ENCODE peak calls at places on chromosomes 16 and 17, in four cellular contexts. One of them, this sample, is unnamed.

GRCh38 chr17:29240477-29240876 is 6.2 kb upstream of the CRYBA1 start:
- DNase-seq in left ventricle myocardium inferior: no peak
- DNase-seq in cardiac muscle cell: no peak
- DNase-seq in lower lobe of right lung: no peak
- DNase-seq in this sample: no peak

GRCh38 chr16:77610496-77610895 is 111.8 kb upstream of the NUDT7 start:
- DNase-seq in lower lobe of right lung: no peak
- DNase-seq in left ventricle myocardium inferior: no peak
- DNase-seq in cardiac muscle cell: no peak
- DNase-seq in this sample: no peak

GRCh38 chr16:86575095-86575685 is 3.2 kb upstream of the FOXL1 start:
- DNase-seq in left ventricle myocardium inferior: no peak
- DNase-seq in lower lobe of right lung: no peak
- DNase-seq in cardiac muscle cell: peak
- DNase-seq in this sample: no peak

GRCh38 chr17:76791053-76791980 is 53.4 kb downstream of the MFSD11 start:
- DNase-seq in cardiac muscle cell: no peak
- DNase-seq in lower lobe of right lung: no peak
- DNase-seq in left ventricle myocardium inferior: no peak
- DNase-seq in this sample: peak

GRCh38 chr16:67537636-67538591 is 9.3 kb downstream of the RIPOR1 start:
- DNase-seq in cardiac muscle cell: peak
- DNase-seq in lower lobe of right lung: peak
- DNase-seq in left ventricle myocardium inferior: peak
- DNase-seq in this sample: no peak

GRCh38 chr17:2435181-2435741 is 34.4 kb upstream of the MNT start:
- DNase-seq in cardiac muscle cell: peak
- DNase-seq in left ventricle myocardium inferior: no peak
- DNase-seq in lower lobe of right lung: no peak
- DNase-seq in this sample: no peak

GRCh38 chr17:28370035-28370743 is at the start of gene VTN:
- DNase-seq in cardiac muscle cell: peak
- DNase-seq in left ventricle myocardium inferior: peak
- DNase-seq in lower lobe of right lung: peak
- DNase-seq in this sample: no peak

GRCh38 chr16:87561200-87562105 is 40.9 kb upstream of the JPH3 start:
- DNase-seq in cardiac muscle cell: no peak
- DNase-seq in lower lobe of right lung: no peak
- DNase-seq in left ventricle myocardium inferior: no peak
- DNase-seq in this sample: no peak

GRCh38 chr16:27326738-27327585 is 13.2 kb downstream of the IL4R start:
- DNase-seq in left ventricle myocardium inferior: peak
- DNase-seq in cardiac muscle cell: peak
- DNase-seq in lower lobe of right lung: peak
- DNase-seq in this sample: peak

GRCh38 chr16:70455910-70456309 is 1.5 kb downstream of the FCSK start:
- DNase-seq in left ventricle myocardium inferior: no peak
- DNase-seq in cardiac muscle cell: no peak
- DNase-seq in lower lobe of right lung: no peak
- DNase-seq in this sample: no peak

GRCh38 chr16:17392857-17393421 is 77.8 kb downstream of the XYLT1 start:
- DNase-seq in cardiac muscle cell: no peak
- DNase-seq in lower lobe of right lung: no peak
- DNase-seq in left ventricle myocardium inferior: no peak
- DNase-seq in this sample: no peak

GRCh38 chr16:21217121-21217520 is 5.7 kb upstream of the ZP2 start:
- DNase-seq in lower lobe of right lung: no peak
- DNase-seq in left ventricle myocardium inferior: no peak
- DNase-seq in cardiac muscle cell: no peak
- DNase-seq in this sample: no peak

GRCh38 chr17:43366809-43367587 is 31.8 kb upstream of the ARL4D start:
- DNase-seq in lower lobe of right lung: no peak
- DNase-seq in cardiac muscle cell: no peak
- DNase-seq in left ventricle myocardium inferior: no peak
- DNase-seq in this sample: no peak

GRCh38 chr17:1535737-1536136 is 19.3 kb upstream of the INPP5K start:
- DNase-seq in lower lobe of right lung: no peak
- DNase-seq in left ventricle myocardium inferior: no peak
- DNase-seq in cardiac muscle cell: no peak
- DNase-seq in this sample: no peak

GRCh38 chr17:16135461-16135860 is 79.9 kb downstream of the NCOR1 start:
- DNase-seq in cardiac muscle cell: no peak
- DNase-seq in left ventricle myocardium inferior: no peak
- DNase-seq in lower lobe of right lung: no peak
- DNase-seq in this sample: no peak

GRCh38 chr16:15682105-15682570 is 32.1 kb downstream of the NDE1 start:
- DNase-seq in cardiac muscle cell: peak
- DNase-seq in left ventricle myocardium inferior: no peak
- DNase-seq in lower lobe of right lung: peak
- DNase-seq in this sample: peak

DNA sequence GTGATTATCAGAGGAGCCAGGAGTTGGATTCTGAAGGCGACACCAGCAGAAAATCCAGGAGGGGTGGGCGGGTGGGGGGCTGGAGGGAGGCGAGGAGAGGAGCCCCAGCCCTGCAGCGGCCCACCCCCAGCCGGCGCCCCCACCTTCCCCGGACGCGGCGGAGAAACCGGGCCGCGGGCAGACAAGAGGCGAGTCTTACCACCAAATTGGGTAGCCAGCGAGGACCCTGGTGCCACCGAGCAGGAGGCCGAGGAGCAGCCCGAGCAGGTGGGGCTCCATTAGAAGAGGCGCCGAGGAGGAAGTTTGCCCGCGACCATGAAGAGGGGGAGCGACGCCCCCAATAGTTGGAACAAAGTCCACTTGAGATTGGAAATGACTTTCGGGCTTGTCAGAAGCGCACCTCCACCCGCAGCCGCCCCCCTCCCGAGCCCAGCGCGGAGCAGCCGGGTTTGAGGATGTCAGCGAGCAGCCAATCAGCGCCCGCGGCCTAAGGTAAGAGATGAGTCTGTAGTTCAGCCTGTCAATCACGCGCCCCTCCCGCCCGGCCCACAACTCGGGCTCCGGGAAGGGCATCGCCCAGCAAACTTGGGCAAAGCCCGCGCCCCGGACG is at the start of gene WNT3:
- DNase-seq in lower lobe of right lung: peak
- DNase-seq in cardiac muscle cell: peak
- DNase-seq in left ventricle myocardium inferior: no peak
- DNase-seq in this sample: peak
- H3K4me3 ChIP-seq in lower lobe of right lung: peak
- H3K4me3 ChIP-seq in cardiac muscle cell: peak
- H3K4me3 ChIP-seq in left ventricle myocardium inferior: peak
- H3K4me3 ChIP-seq in this sample: peak

DNA sequence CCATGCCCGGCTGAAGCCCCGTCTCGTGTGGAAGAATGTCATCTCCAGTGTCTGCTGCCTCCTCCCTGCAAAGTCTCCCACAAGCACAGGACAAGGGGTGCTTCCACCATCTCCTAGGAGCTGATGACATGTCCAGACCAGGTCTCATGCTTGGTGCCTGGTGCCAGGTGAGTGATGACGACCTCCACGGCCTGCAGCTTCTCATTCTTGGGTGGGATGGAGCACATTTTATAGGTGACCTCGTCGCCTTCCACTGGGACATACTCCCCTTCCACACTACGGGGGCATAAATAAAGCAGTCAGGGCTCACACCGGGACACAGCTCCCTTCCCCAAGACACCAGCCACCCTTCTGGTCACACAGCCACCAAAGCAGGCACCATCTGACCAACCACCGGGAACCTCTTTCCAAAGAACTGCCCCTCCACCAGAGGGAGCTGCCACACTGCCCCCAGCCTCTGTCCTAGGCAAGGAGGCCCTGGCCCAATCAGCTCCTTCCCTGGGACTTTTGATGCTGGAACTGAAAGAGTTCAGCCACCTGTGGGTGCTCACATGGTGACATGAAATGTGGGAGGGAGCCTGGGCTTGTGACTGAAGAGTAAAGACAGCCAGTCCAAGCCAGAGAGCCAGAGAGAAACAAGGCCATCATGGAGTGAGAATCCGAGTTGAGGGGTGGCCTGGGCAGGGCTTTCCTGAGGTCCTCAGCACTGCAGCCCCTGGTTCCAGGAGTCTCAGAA is 13.6 kb downstream of the CARHSP1 start:
- DNase-seq in lower lobe of right lung: peak
- DNase-seq in cardiac muscle cell: no peak
- DNase-seq in left ventricle myocardium inferior: no peak
- DNase-seq in this sample: no peak
- TF ChIP-seq CTCF in lower lobe of right lung: no peak
- TF ChIP-seq CTCF in cardiac muscle cell: no peak
- TF ChIP-seq CTCF in left ventricle myocardium inferior: no peak
- TF ChIP-seq CTCF in this sample: no peak

DNA sequence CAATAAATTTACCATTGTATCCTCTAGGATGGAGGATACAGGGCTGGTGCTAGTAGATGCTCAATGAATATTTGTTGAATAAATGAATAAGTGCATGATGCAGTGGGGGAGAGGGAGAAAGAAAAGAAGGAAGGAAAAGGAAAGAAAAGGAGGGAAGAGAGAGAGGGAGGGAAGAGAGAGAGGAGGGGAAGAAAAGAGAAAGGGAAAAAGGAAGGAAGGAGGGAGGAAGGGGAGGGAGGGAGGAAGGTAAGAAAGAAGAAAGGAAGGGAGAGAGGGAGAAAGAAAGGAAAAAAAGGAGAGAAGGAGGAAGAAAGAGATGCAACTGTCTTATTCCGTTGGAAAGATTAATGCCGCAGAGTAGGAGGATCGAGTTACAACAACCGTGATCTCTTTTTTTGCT is 30.4 kb downstream of the HSBP1 start:
- DNase-seq in cardiac muscle cell: no peak
- DNase-seq in lower lobe of right lung: no peak
- DNase-seq in left ventricle myocardium inferior: no peak
- DNase-seq in this sample: no peak
- H3K4me3 ChIP-seq in cardiac muscle cell: no peak
- H3K4me3 ChIP-seq in lower lobe of right lung: no peak
- H3K4me3 ChIP-seq in left ventricle myocardium inferior: no peak
- H3K4me3 ChIP-seq in this sample: no peak

GRCh38 chr17:67602974-67603373 is 114.8 kb upstream of the NOL11 start:
- DNase-seq in left ventricle myocardium inferior: no peak
- DNase-seq in cardiac muscle cell: peak
- DNase-seq in lower lobe of right lung: no peak
- DNase-seq in this sample: peak
- TF ChIP-seq CTCF in left ventricle myocardium inferior: peak
- TF ChIP-seq CTCF in cardiac muscle cell: peak
- TF ChIP-seq CTCF in lower lobe of right lung: peak
- TF ChIP-seq CTCF in this sample: peak

DNA sequence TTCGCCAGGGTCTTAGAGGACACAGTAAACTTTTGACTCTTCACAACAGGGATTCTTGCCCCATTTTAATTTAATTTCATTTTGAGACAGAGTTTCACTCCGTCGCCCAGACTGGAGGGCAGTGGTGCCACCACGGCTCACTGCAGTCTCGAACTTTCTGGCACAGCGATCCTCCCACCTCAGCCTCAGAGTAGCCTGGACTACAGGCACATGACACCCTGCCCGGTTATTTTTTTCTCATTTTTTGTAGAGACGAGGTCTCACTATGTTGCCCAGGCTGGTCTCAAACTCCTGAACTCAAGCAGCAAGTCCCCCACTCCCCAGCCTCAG is 329 bp upstream of the NLE1 start:
- DNase-seq in lower lobe of right lung: no peak
- DNase-seq in left ventricle myocardium inferior: no peak
- DNase-seq in cardiac muscle cell: no peak
- DNase-seq in this sample: no peak
- H3K4me3 ChIP-seq in lower lobe of right lung: peak
- H3K4me3 ChIP-seq in left ventricle myocardium inferior: peak
- H3K4me3 ChIP-seq in cardiac muscle cell: peak
- H3K4me3 ChIP-seq in this sample: peak

DNA sequence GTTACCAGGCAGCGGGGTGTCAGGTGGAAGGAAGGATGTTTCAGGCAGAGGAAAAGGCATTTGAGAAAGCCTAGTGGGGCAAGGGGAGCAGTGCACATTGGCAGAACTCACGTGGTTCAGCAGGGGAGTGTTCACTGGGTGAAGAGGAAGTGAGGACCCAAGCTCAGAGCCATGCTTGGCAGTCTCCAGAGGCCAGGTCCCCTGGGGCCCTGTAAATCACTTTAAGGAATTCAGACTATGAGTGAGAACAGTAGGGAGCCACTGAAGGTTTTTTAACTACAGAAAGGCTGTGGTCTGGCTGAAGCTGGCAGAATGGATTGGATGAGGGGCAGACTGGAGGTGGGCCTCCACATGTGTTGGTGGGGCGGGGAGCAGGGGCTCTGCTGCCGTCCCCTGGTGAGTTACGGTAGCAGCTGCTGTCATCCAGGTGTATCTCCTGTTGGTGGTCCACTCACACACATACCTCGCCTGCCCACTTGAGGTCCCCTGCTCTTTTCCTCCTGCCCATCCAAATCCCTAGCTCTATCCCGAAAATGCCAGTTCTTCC is 5.1 kb downstream of the CLEC16A start:
- DNase-seq in left ventricle myocardium inferior: no peak
- DNase-seq in cardiac muscle cell: no peak
- DNase-seq in lower lobe of right lung: no peak
- DNase-seq in this sample: peak
- TF ChIP-seq CTCF in left ventricle myocardium inferior: no peak
- TF ChIP-seq CTCF in cardiac muscle cell: no peak
- TF ChIP-seq CTCF in lower lobe of right lung: peak
- TF ChIP-seq CTCF in this sample: no peak

DNA sequence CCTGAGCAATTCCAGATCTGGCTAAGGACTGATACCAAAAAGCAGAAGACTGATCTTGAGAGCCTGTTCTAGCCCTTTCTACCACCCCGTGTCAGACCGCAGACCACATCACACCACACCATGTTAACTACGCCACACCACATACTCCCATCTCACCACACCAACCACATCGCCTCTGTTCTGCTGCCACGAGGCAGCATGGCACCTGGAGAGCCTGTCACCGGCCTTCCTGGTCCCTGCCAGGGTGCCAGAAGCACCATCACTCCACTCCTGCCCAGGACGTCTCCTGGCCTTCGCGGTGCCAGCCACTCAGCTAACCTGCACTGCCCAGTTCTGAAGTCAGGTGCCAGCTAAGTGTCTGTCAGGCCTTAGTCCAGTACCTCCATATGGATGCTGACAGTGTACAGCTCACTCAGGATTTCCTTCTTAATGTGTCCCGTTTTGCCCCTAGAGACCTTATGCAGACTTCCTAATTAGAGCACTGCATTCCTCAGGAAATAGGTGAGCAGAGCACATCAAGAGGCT is 37.2 kb upstream of the BCAR1 start:
- DNase-seq in left ventricle myocardium inferior: no peak
- DNase-seq in lower lobe of right lung: no peak
- DNase-seq in cardiac muscle cell: no peak
- DNase-seq in this sample: no peak
- H3K4me3 ChIP-seq in left ventricle myocardium inferior: no peak
- H3K4me3 ChIP-seq in lower lobe of right lung: no peak
- H3K4me3 ChIP-seq in cardiac muscle cell: no peak
- H3K4me3 ChIP-seq in this sample: no peak